ENCODE peak calls at places on chromosomes 5 and 9, in eight cellular contexts. One of them, this sample, is unnamed.
A peak's percentile ranks its signal among the peaks of the same experiment; 100 is the strongest.

GRCh38 chr5:6721442-6721841 is 8.2 kb downstream of the TENT4A start:
- DNase-seq in GM12878: no peak
- DNase-seq in transverse colon: no peak
- DNase-seq in sigmoid colon: no peak
- DNase-seq in stomach: no peak
- DNase-seq in GM23338: no peak
- DNase-seq in SK-N-SH: peak; percentile 69
- DNase-seq in HCT116: no peak
- DNase-seq in this sample: no peak

GRCh38 chr5:141848771-141849370 is 29.3 kb downstream of the PCDH1 start:
- DNase-seq in transverse colon: peak; percentile 79
- DNase-seq in GM23338: peak; percentile 95
- DNase-seq in GM12878: no peak
- DNase-seq in SK-N-SH: no peak
- DNase-seq in HCT116: no peak
- DNase-seq in sigmoid colon: peak; percentile 75
- DNase-seq in stomach: peak; percentile 80
- DNase-seq in this sample: no peak

GRCh38 chr5:173625686-173626500 is 9.4 kb upstream of the BOD1 start:
- DNase-seq in HCT116: no peak
- DNase-seq in GM23338: no peak
- DNase-seq in stomach: no peak
- DNase-seq in transverse colon: no peak
- DNase-seq in GM12878: no peak
- DNase-seq in sigmoid colon: no peak
- DNase-seq in SK-N-SH: no peak
- DNase-seq in this sample: no peak

GRCh38 chr5:160009591-160009989 is 651 bp downstream of the TTC1 start:
- DNase-seq in HCT116: no peak
- DNase-seq in sigmoid colon: no peak
- DNase-seq in GM23338: peak; percentile 7
- DNase-seq in stomach: no peak
- DNase-seq in SK-N-SH: peak; percentile 15
- DNase-seq in transverse colon: no peak
- DNase-seq in GM12878: no peak
- DNase-seq in this sample: no peak

GRCh38 chr9:114302727-114303126 is 20.2 kb upstream of the ORM1 start:
- DNase-seq in sigmoid colon: peak; percentile 22
- DNase-seq in HCT116: no peak
- DNase-seq in stomach: peak; percentile 7
- DNase-seq in transverse colon: peak; percentile 1
- DNase-seq in SK-N-SH: no peak
- DNase-seq in GM12878: no peak
- DNase-seq in GM23338: no peak
- DNase-seq in this sample: no peak

GRCh38 chr5:17441351-17441750 is 56.7 kb upstream of the TAF11L2 start:
- DNase-seq in sigmoid colon: no peak
- DNase-seq in HCT116: no peak
- DNase-seq in GM12878: no peak
- DNase-seq in SK-N-SH: no peak
- DNase-seq in GM23338: no peak
- DNase-seq in stomach: no peak
- DNase-seq in transverse colon: no peak
- DNase-seq in this sample: no peak

GRCh38 chr9:35179347-35180271 is 17.8 kb downstream of the UNC13B start:
- DNase-seq in GM12878: no peak
- DNase-seq in sigmoid colon: no peak
- DNase-seq in stomach: no peak
- DNase-seq in SK-N-SH: no peak
- DNase-seq in transverse colon: no peak
- DNase-seq in GM23338: no peak
- DNase-seq in HCT116: no peak
- DNase-seq in this sample: no peak

GRCh38 chr5:81760521-81760920 is 9.6 kb upstream of the SSBP2 start:
- DNase-seq in sigmoid colon: no peak
- DNase-seq in transverse colon: no peak
- DNase-seq in GM12878: no peak
- DNase-seq in SK-N-SH: no peak
- DNase-seq in GM23338: no peak
- DNase-seq in HCT116: no peak
- DNase-seq in stomach: no peak
- DNase-seq in this sample: no peak

GRCh38 chr5:10725636-10726035 is 35.4 kb downstream of the DAP start:
- DNase-seq in stomach: no peak
- DNase-seq in sigmoid colon: no peak
- DNase-seq in HCT116: no peak
- DNase-seq in transverse colon: no peak
- DNase-seq in GM23338: no peak
- DNase-seq in GM12878: no peak
- DNase-seq in SK-N-SH: no peak
- DNase-seq in this sample: no peak

GRCh38 chr5:172802585-172803176 is 31.4 kb upstream of the ERGIC1 start:
- DNase-seq in HCT116: no peak
- DNase-seq in transverse colon: no peak
- DNase-seq in stomach: no peak
- DNase-seq in SK-N-SH: no peak
- DNase-seq in sigmoid colon: no peak
- DNase-seq in GM23338: no peak
- DNase-seq in GM12878: no peak
- DNase-seq in this sample: no peak

GRCh38 chr9:133773889-133774655 is 35.9 kb upstream of the SARDH start:
- DNase-seq in sigmoid colon: no peak
- DNase-seq in SK-N-SH: peak; percentile 85
- DNase-seq in stomach: no peak
- DNase-seq in GM23338: no peak
- DNase-seq in GM12878: no peak
- DNase-seq in HCT116: no peak
- DNase-seq in transverse colon: no peak
- DNase-seq in this sample: no peak

DNA sequence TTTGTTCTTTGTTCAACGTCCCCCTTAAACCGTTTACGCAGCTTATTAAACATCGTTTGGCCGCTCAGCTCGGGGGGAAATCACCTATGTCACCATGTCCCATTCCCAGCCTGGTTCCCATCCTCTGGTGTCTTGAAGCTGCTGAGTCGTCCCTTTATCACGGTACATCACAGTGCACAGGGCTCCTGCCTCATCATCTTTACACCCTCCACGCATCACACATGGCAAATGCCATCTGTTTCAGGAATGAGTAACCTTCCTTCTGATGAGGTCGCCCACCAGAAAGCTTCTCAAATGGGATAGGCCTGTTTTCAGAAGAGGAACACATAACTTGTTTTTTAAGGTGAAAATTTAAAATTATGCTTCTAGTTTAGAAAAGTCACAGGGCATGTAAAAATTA is 7.9 kb upstream of the LHX6 start:
- DNase-seq in SK-N-SH: no peak
- DNase-seq in stomach: no peak
- DNase-seq in HCT116: no peak
- DNase-seq in GM23338: no peak
- DNase-seq in sigmoid colon: no peak
- DNase-seq in GM12878: no peak
- DNase-seq in transverse colon: no peak
- DNase-seq in this sample: no peak
- TF ChIP-seq POLR2AphosphoS5 in SK-N-SH: no peak
- TF ChIP-seq POLR2AphosphoS5 in stomach: no peak
- TF ChIP-seq POLR2AphosphoS5 in HCT116: no peak
- TF ChIP-seq POLR2AphosphoS5 in GM23338: no peak
- TF ChIP-seq POLR2AphosphoS5 in sigmoid colon: no peak
- TF ChIP-seq POLR2AphosphoS5 in GM12878: no peak
- TF ChIP-seq POLR2AphosphoS5 in transverse colon: no peak
- TF ChIP-seq POLR2AphosphoS5 in this sample: no peak

GRCh38 chr5:131528682-131529081 is 106.3 kb downstream of the RAPGEF6 start:
- DNase-seq in HCT116: no peak
- DNase-seq in stomach: no peak
- DNase-seq in GM23338: no peak
- DNase-seq in sigmoid colon: no peak
- DNase-seq in transverse colon: no peak
- DNase-seq in GM12878: no peak
- DNase-seq in SK-N-SH: no peak
- DNase-seq in this sample: no peak
- TF ChIP-seq POLR2AphosphoS5 in HCT116: no peak
- TF ChIP-seq POLR2AphosphoS5 in stomach: no peak
- TF ChIP-seq POLR2AphosphoS5 in GM23338: no peak
- TF ChIP-seq POLR2AphosphoS5 in sigmoid colon: no peak
- TF ChIP-seq POLR2AphosphoS5 in transverse colon: no peak
- TF ChIP-seq POLR2AphosphoS5 in GM12878: no peak
- TF ChIP-seq POLR2AphosphoS5 in SK-N-SH: no peak
- TF ChIP-seq POLR2AphosphoS5 in this sample: no peak

GRCh38 chr9:89663264-89663970 is 58.6 kb downstream of the GADD45G start:
- DNase-seq in SK-N-SH: no peak
- DNase-seq in HCT116: no peak
- DNase-seq in GM12878: no peak
- DNase-seq in sigmoid colon: peak; percentile 57
- DNase-seq in GM23338: no peak
- DNase-seq in transverse colon: no peak
- DNase-seq in stomach: no peak
- DNase-seq in this sample: no peak

GRCh38 chr9:89661391-89661949 is 56.7 kb downstream of the GADD45G start:
- DNase-seq in stomach: peak; percentile 55
- DNase-seq in sigmoid colon: peak; percentile 64
- DNase-seq in GM12878: no peak
- DNase-seq in SK-N-SH: no peak
- DNase-seq in transverse colon: peak; percentile 47
- DNase-seq in HCT116: no peak
- DNase-seq in GM23338: no peak
- DNase-seq in this sample: no peak

GRCh38 chr9:89660286-89660685 is 55.5 kb downstream of the GADD45G start:
- DNase-seq in GM12878: no peak
- DNase-seq in transverse colon: no peak
- DNase-seq in sigmoid colon: no peak
- DNase-seq in GM23338: no peak
- DNase-seq in stomach: no peak
- DNase-seq in SK-N-SH: no peak
- DNase-seq in HCT116: no peak
- DNase-seq in this sample: no peak

GRCh38 chr9:89662718-89663246 is 58.0 kb downstream of the GADD45G start:
- DNase-seq in HCT116: no peak
- DNase-seq in stomach: no peak
- DNase-seq in transverse colon: no peak
- DNase-seq in GM12878: no peak
- DNase-seq in GM23338: no peak
- DNase-seq in SK-N-SH: no peak
- DNase-seq in sigmoid colon: peak; percentile 64
- DNase-seq in this sample: no peak

DNA sequence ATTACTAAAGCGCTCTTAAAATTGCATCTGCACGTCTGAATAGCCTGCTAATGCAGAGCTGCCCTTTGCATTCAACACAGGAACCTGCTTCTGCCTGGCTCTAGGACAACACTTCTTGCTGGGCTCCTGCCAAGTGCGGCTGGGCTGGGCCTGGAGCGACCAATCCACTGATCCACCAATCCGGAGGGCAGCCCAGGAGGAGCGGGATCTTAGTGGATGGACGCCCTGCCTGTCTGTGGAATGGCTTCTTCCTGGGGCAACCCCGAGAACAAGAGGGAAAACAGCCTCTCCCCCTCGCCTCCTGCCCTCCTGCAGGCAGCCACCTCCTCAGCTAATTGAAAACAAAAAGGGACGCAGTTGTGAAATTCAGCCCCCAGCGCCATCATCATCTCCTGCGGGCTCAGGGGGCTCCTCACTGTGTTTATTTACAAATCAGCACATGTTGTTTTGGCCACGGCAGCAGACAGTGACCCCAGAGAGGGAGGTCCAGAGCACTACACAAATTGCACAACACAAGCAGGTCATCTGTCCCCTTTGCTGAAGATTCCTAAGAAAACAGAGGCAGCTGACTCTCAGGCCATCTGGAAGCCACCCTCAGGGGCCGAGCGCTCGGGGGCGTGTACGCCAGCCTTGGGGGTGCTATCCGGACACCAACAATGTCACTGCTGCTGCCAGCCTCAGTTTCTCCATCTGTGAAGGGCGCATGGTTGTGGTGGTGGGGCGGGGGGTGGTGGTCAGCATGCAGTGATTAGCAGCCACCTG is 57.3 kb downstream of the GADD45G start:
- DNase-seq in GM23338: peak; percentile 94
- DNase-seq in sigmoid colon: peak; percentile 99
- DNase-seq in HCT116: peak; percentile 35
- DNase-seq in transverse colon: peak; percentile 98
- DNase-seq in stomach: peak; percentile 99
- DNase-seq in GM12878: no peak
- DNase-seq in SK-N-SH: peak; percentile 96
- DNase-seq in this sample: no peak
- TF ChIP-seq POLR2AphosphoS5 in GM23338: peak; percentile 45
- TF ChIP-seq POLR2AphosphoS5 in sigmoid colon: peak; percentile 14
- TF ChIP-seq POLR2AphosphoS5 in HCT116: no peak
- TF ChIP-seq POLR2AphosphoS5 in transverse colon: peak; percentile 48
- TF ChIP-seq POLR2AphosphoS5 in stomach: peak; percentile 63
- TF ChIP-seq POLR2AphosphoS5 in GM12878: no peak
- TF ChIP-seq POLR2AphosphoS5 in SK-N-SH: no peak
- TF ChIP-seq POLR2AphosphoS5 in this sample: no peak

GRCh38 chr9:131436865-131437271 is 43.0 kb downstream of the PRRC2B start:
- DNase-seq in transverse colon: no peak
- DNase-seq in GM12878: no peak
- DNase-seq in sigmoid colon: peak; percentile 17
- DNase-seq in HCT116: no peak
- DNase-seq in SK-N-SH: no peak
- DNase-seq in stomach: no peak
- DNase-seq in GM23338: peak; percentile 87
- DNase-seq in this sample: no peak

GRCh38 chr9:131439224-131439623 is 45.3 kb downstream of the PRRC2B start:
- DNase-seq in GM23338: no peak
- DNase-seq in sigmoid colon: no peak
- DNase-seq in transverse colon: no peak
- DNase-seq in stomach: no peak
- DNase-seq in GM12878: no peak
- DNase-seq in SK-N-SH: no peak
- DNase-seq in HCT116: no peak
- DNase-seq in this sample: no peak

GRCh38 chr9:131438190-131438589 is 44.3 kb downstream of the PRRC2B start:
- DNase-seq in stomach: no peak
- DNase-seq in sigmoid colon: peak; percentile 21
- DNase-seq in GM12878: no peak
- DNase-seq in HCT116: no peak
- DNase-seq in SK-N-SH: no peak
- DNase-seq in transverse colon: no peak
- DNase-seq in GM23338: no peak
- DNase-seq in this sample: no peak

GRCh38 chr9:131434673-131435072 is 40.8 kb downstream of the PRRC2B start:
- DNase-seq in SK-N-SH: no peak
- DNase-seq in stomach: no peak
- DNase-seq in HCT116: no peak
- DNase-seq in sigmoid colon: peak; percentile 28
- DNase-seq in GM12878: no peak
- DNase-seq in GM23338: no peak
- DNase-seq in transverse colon: no peak
- DNase-seq in this sample: no peak

DNA sequence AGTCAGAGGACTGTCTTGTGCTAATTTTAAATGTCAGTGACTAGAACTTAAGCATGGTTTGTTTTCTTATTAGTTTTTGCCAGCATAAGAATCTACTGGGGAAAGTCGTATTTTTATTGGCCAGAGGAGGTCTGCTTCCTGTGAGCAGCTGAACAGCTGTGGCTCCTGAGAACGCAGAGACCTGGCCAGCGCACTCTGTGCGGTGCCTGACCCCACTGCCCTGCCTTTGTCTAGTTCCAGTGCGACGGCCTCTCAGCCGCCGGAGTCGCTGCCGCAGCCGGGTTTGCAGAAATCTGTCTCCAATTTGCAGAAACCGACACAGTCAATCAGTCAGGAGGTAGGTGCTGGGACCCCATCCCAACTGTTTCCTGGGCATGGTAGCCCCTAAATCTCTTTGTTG is 42.5 kb downstream of the PRRC2B start:
- DNase-seq in GM23338: peak; percentile 50
- DNase-seq in stomach: no peak
- DNase-seq in transverse colon: no peak
- DNase-seq in GM12878: no peak
- DNase-seq in HCT116: no peak
- DNase-seq in sigmoid colon: peak; percentile 60
- DNase-seq in SK-N-SH: no peak
- DNase-seq in this sample: no peak
- TF ChIP-seq POLR2AphosphoS5 in GM23338: no peak
- TF ChIP-seq POLR2AphosphoS5 in stomach: no peak
- TF ChIP-seq POLR2AphosphoS5 in transverse colon: no peak
- TF ChIP-seq POLR2AphosphoS5 in GM12878: peak; percentile 29
- TF ChIP-seq POLR2AphosphoS5 in HCT116: no peak
- TF ChIP-seq POLR2AphosphoS5 in sigmoid colon: no peak
- TF ChIP-seq POLR2AphosphoS5 in SK-N-SH: no peak
- TF ChIP-seq POLR2AphosphoS5 in this sample: no peak

This sample was measured in GM12891.